ENCODE peak calls at places on chromosome 15, in ten cellular contexts. K is lung, G is testis, T is pancreas, O is tibial artery, L is heart left ventricle, C is IMR-90, Y is colonic mucosa, S is NB4, Q is gastrocnemius medialis. H is an unnamed sample.

GRCh38 chr15:100785181-100786138 is 94.2 kb upstream of the ALDH1A3 start:
- DNase-seq in K (peak), G (no peak), T (no peak), O (peak), L (peak), C (no peak), Y (peak), S (no peak), Q (no peak), H (peak)

GRCh38 chr15:46014532-46014931 is 379.7 kb downstream of the SQOR start:
- DNase-seq in K (no peak), G (no peak), T (peak), O (no peak), L (no peak), C (no peak), Y (no peak), S (no peak), Q (no peak), H (no peak)

GRCh38 chr15:85646538-85647091 is 148.1 kb downstream of the KLHL25 start:
- DNase-seq in K (no peak), G (no peak), T (no peak), O (no peak), L (no peak), C (peak), Y (no peak), S (peak), Q (no peak), H (peak)

GRCh38 chr15:23854535-23855252 is 167.6 kb upstream of the NDN start:
- DNase-seq in K (no peak), G (no peak), T (no peak), O (no peak), L (no peak), C (no peak), Y (no peak), S (no peak), Q (no peak), H (no peak)

GRCh38 chr15:101207867-101208288 is 44.0 kb downstream of the CHSY1 start:
- DNase-seq in K (no peak), G (no peak), T (no peak), O (peak), L (no peak), C (peak), Y (no peak), S (peak), Q (peak), H (no peak)

GRCh38 chr15:59437777-59438574 is at the start of gene FAM81A:
- DNase-seq in K (peak), G (peak), T (peak), O (peak), L (peak), C (peak), Y (peak), S (peak), Q (peak), H (peak)

GRCh38 chr15:56930663-56931313 is 12.3 kb downstream of the TCF12 start:
- DNase-seq in K (no peak), G (peak), T (no peak), O (no peak), L (no peak), C (peak), Y (no peak), S (no peak), Q (no peak), H (no peak)

GRCh38 chr15:78527325-78527724 is 12.9 kb upstream of the PSMA4 start:
- DNase-seq in K (no peak), G (no peak), T (no peak), O (no peak), L (no peak), C (no peak), Y (no peak), S (no peak), Q (no peak), H (no peak)

GRCh38 chr15:23422946-23423708 is 23.9 kb downstream of the GOLGA6L2 start:
- DNase-seq in K (no peak), G (no peak), T (no peak), O (no peak), L (peak), C (no peak), Y (no peak), S (peak), Q (peak), H (no peak)

GRCh38 chr15:91694829-91695205 is 158.7 kb upstream of the SLCO3A1 start:
- DNase-seq in K (peak), G (peak), T (no peak), O (peak), L (peak), C (peak), Y (peak), S (peak), Q (peak), H (no peak)

GRCh38 chr15:70318594-70318993 is 220.9 kb upstream of the TLE3 start:
- DNase-seq in K (no peak), G (no peak), T (no peak), O (no peak), L (no peak), C (no peak), Y (no peak), S (no peak), Q (no peak), H (peak)

GRCh38 chr15:90552162-90552928 is 22.6 kb downstream of the CRTC3 start:
- DNase-seq in K (no peak), G (no peak), T (no peak), O (no peak), L (no peak), C (peak), Y (no peak), S (no peak), Q (peak), H (no peak)

GRCh38 chr15:94411279-94411678 is 179.9 kb downstream of the MCTP2 start:
- DNase-seq in K (no peak), G (no peak), T (no peak), O (no peak), L (no peak), C (no peak), Y (no peak), S (no peak), Q (no peak), H (no peak)

GRCh38 chr15:31257286-31257685 is 69.3 kb upstream of the KLF13 start:
- DNase-seq in K (no peak), G (no peak), T (no peak), O (no peak), L (no peak), C (no peak), Y (no peak), S (no peak), Q (no peak), H (peak)

GRCh38 chr15:78056714-78057269 is 20.7 kb downstream of the TBC1D2B start:
- DNase-seq in K (no peak), G (no peak), T (no peak), O (no peak), L (peak), C (peak), Y (no peak), S (peak), Q (no peak), H (peak)

GRCh38 chr15:31871887-31872281 is 158.4 kb upstream of the CHRNA7 start:
- DNase-seq in K (no peak), G (no peak), T (no peak), O (no peak), L (no peak), C (no peak), Y (no peak), S (no peak), Q (no peak), H (no peak)

GRCh38 chr15:67779160-67780111 is 45.9 kb upstream of the SKOR1 start:
- DNase-seq in K (no peak), G (no peak), T (no peak), O (no peak), L (no peak), C (no peak), Y (no peak), S (peak), Q (no peak), H (no peak)

GRCh38 chr15:82571722-82572222 is 31.5 kb upstream of the RPS17 start:
- DNase-seq in K (peak), G (peak), T (peak), O (peak), L (peak), C (peak), Y (peak), S (no peak), Q (peak), H (no peak)

GRCh38 chr15:65309882-65310418 is 5.5 kb downstream of the RNU5B-1 start:
- DNase-seq in K (no peak), G (no peak), T (no peak), O (no peak), L (no peak), C (peak), Y (no peak), S (no peak), Q (no peak), H (no peak)

GRCh38 chr15:57570994-57571393 is 20.7 kb upstream of the MYZAP start:
- DNase-seq in K (no peak), G (no peak), T (no peak), O (no peak), L (no peak), C (peak), Y (no peak), S (no peak), Q (no peak), H (no peak)

GRCh38 chr15:60643490-60644040 is 164.6 kb upstream of the ICE2 start:
- DNase-seq in K (no peak), G (no peak), T (no peak), O (no peak), L (no peak), C (no peak), Y (no peak), S (no peak), Q (no peak), H (no peak)

GRCh38 chr15:92667291-92667904 is 11.8 kb upstream of the FAM174B start:
- DNase-seq in K (no peak), G (peak), T (no peak), O (no peak), L (no peak), C (no peak), Y (peak), S (no peak), Q (no peak), H (no peak)

GRCh38 chr15:100172356-100173024 is 169.3 kb downstream of the ADAMTS17 start:
- DNase-seq in K (no peak), G (no peak), T (no peak), O (no peak), L (no peak), C (no peak), Y (no peak), S (no peak), Q (no peak), H (no peak)

GRCh38 chr15:101179341-101180153 is 72.3 kb downstream of the CHSY1 start:
- DNase-seq in K (no peak), G (peak), T (no peak), O (no peak), L (no peak), C (peak), Y (no peak), S (no peak), Q (no peak), H (no peak)

GRCh38 chr15:42344763-42345162 is 14.5 kb upstream of the CAPN3 start:
- DNase-seq in K (no peak), G (no peak), T (no peak), O (peak), L (no peak), C (peak), Y (no peak), S (peak), Q (peak), H (no peak)

GRCh38 chr15:68057758-68058157 is 3.6 kb downstream of the PIAS1 start:
- DNase-seq in K (no peak), G (no peak), T (no peak), O (no peak), L (no peak), C (no peak), Y (no peak), S (no peak), Q (no peak), H (no peak)

GRCh38 chr15:79004336-79004735 is 59.5 kb upstream of the CTSH start:
- DNase-seq in K (no peak), G (no peak), T (no peak), O (no peak), L (no peak), C (peak), Y (no peak), S (peak), Q (no peak), H (peak)

GRCh38 chr15:66411190-66411589 is 24.5 kb downstream of the MAP2K1 start:
- DNase-seq in K (no peak), G (no peak), T (no peak), O (no peak), L (no peak), C (no peak), Y (no peak), S (peak), Q (no peak), H (no peak)

GRCh38 chr15:62579842-62580241 is 414.8 kb upstream of the C2CD4B start:
- DNase-seq in K (no peak), G (no peak), T (no peak), O (no peak), L (no peak), C (no peak), Y (no peak), S (no peak), Q (no peak), H (no peak)

GRCh38 chr15:93017521-93017920 is 71.5 kb downstream of the RGMA start:
- DNase-seq in K (no peak), G (no peak), T (no peak), O (no peak), L (no peak), C (no peak), Y (no peak), S (no peak), Q (no peak), H (no peak)

GRCh38 chr15:77282333-77282732 is 137.6 kb downstream of the PEAK1 start:
- DNase-seq in K (no peak), G (peak), T (no peak), O (peak), L (peak), C (peak), Y (no peak), S (no peak), Q (peak), H (no peak)

GRCh38 chr15:67013696-67014095 is 51.7 kb upstream of the SMAD3 start:
- DNase-seq in K (no peak), G (no peak), T (no peak), O (no peak), L (peak), C (peak), Y (no peak), S (no peak), Q (no peak), H (no peak)

GRCh38 chr15:74835312-74835823 is 7.6 kb downstream of the ULK3 start:
- DNase-seq in K (peak), G (peak), T (no peak), O (no peak), L (no peak), C (peak), Y (peak), S (peak), Q (peak), H (peak)

GRCh38 chr15:73683624-73684536 is at the start of gene CD276:
- DNase-seq in K (peak), G (peak), T (peak), O (peak), L (peak), C (peak), Y (peak), S (peak), Q (peak), H (no peak)

GRCh38 chr15:64024172-64025050 is 21.9 kb downstream of the DAPK2 start:
- DNase-seq in K (no peak), G (no peak), T (no peak), O (no peak), L (no peak), C (no peak), Y (no peak), S (peak), Q (peak), H (peak)

GRCh38 chr15:29685156-29686078 is 136.9 kb downstream of the TJP1 start:
- DNase-seq in K (no peak), G (peak), T (peak), O (no peak), L (no peak), C (peak), Y (no peak), S (no peak), Q (no peak), H (no peak)

GRCh38 chr15:31278056-31278445 is 48.6 kb upstream of the KLF13 start:
- DNase-seq in K (no peak), G (peak), T (peak), O (no peak), L (peak), C (no peak), Y (no peak), S (no peak), Q (no peak), H (no peak)

GRCh38 chr15:96542130-96542770 is 211.8 kb downstream of the NR2F2 start:
- DNase-seq in K (no peak), G (no peak), T (no peak), O (no peak), L (no peak), C (no peak), Y (no peak), S (no peak), Q (no peak), H (no peak)
- TF ChIP-seq CTCF in K (no peak), G (no peak), T (no peak), O (no peak), L (no peak), C (no peak), Y (no peak), S (no peak), Q (no peak), H (no peak)

GRCh38 chr15:98774756-98775497 is 126.6 kb downstream of the IGF1R start:
- DNase-seq in K (no peak), G (no peak), T (no peak), O (no peak), L (no peak), C (peak), Y (no peak), S (no peak), Q (no peak), H (no peak)

GRCh38 chr15:98777426-98777825 is 129.1 kb downstream of the IGF1R start:
- DNase-seq in K (no peak), G (no peak), T (no peak), O (no peak), L (no peak), C (no peak), Y (no peak), S (no peak), Q (no peak), H (no peak)

GRCh38 chr15:98778263-98778959 is 130.1 kb downstream of the IGF1R start:
- DNase-seq in K (no peak), G (no peak), T (no peak), O (no peak), L (no peak), C (no peak), Y (no peak), S (no peak), Q (no peak), H (no peak)

GRCh38 chr15:98775498-98776230 is 127.3 kb downstream of the IGF1R start:
- DNase-seq in K (no peak), G (no peak), T (no peak), O (no peak), L (no peak), C (no peak), Y (no peak), S (no peak), Q (no peak), H (peak)

DNA sequence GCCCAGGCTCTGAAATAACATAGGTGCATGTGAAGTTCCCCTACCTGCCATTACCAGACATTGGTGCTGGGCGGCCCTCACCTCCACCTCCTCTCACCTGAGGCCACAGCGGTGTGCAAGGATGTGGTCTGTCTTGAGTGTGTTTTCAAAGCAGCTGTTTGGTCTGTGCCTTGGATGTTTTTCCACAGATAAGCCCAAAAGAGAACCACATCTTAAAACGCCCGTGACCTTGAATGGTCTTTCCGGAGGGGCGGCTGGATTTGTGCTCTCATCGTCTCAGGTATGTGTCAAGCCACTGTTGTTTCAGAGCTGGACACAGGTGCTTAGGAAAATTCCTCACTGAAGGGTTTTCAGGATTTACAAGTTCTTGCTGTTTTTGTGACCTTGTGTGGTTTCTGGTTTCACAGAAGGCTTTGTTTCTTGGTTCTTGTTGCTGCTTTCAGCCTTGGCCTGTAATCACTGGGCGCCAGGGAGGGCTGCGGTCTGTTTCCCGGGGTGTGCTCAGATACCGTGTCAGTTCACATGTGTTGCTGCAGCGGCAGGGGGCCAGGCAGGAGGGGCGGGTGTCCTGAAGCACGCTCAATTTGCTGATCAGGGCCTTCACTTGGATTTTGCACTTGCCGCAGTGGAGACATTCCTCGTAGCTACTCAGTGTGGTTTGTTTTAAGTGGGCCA is 128.4 kb downstream of the IGF1R start:
- DNase-seq in K (peak), G (peak), T (no peak), O (no peak), L (peak), C (peak), Y (no peak), S (no peak), Q (no peak), H (peak)
- H3K4me3 ChIP-seq in K (no peak), G (no peak), T (no peak), O (no peak), L (no peak), C (no peak), Y (no peak), S (no peak), Q (no peak), H (peak)

DNA sequence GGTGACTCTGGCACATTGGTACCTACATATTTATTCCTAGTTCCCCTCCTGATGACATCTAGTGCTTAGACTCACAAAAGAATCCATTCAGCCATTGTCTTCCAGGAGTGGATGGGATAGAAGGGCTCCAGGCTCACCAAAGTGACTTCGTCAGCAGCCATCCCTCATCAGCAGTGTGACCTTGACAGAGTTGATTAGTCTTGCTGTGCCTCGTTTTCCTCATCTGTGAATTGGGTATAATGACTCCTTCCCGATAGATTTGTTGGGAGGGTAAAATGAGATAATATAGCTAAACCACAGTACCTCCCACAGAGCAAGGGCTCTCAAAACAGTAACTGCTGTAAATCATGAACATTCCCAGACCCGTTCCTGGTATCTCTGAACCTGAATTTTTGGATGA is 10.7 kb downstream of the ACAN start:
- DNase-seq in K (no peak), G (no peak), T (no peak), O (no peak), L (no peak), C (no peak), Y (no peak), S (no peak), Q (no peak), H (no peak)
- TF ChIP-seq CTCF in K (no peak), G (no peak), T (no peak), O (no peak), L (no peak), C (no peak), Y (no peak), S (no peak), Q (no peak), H (no peak)

GRCh38 chr15:80188293-80188692 is 35.5 kb downstream of the FAH start:
- DNase-seq in K (no peak), G (no peak), T (no peak), O (no peak), L (no peak), C (no peak), Y (no peak), S (no peak), Q (no peak), H (no peak)
- H3K4me3 ChIP-seq in K (no peak), G (no peak), T (no peak), O (no peak), L (no peak), C (no peak), Y (no peak), S (no peak), Q (no peak), H (no peak)